ENCODE peak calls at places on chromosomes 2 and 18, in ten cellular contexts. One of them, this sample, is unnamed.

GRCh38 chr2:217438136-217438535 is 564.7 kb downstream of the TNS1 start:
- DNase-seq in OCI-LY7: no peak
- DNase-seq in vagina: no peak
- DNase-seq in GM12865: no peak
- DNase-seq in tibial artery: no peak
- DNase-seq in right lobe of liver: no peak
- DNase-seq in dorsolateral prefrontal cortex: no peak
- DNase-seq in cardiac muscle cell: no peak
- DNase-seq in Calu3: no peak
- DNase-seq in GM20000: no peak
- DNase-seq in this sample: no peak

GRCh38 chr18:72086421-72086820 is 457.7 kb downstream of the CBLN2 start:
- DNase-seq in OCI-LY7: peak
- DNase-seq in vagina: no peak
- DNase-seq in GM12865: peak
- DNase-seq in tibial artery: no peak
- DNase-seq in right lobe of liver: no peak
- DNase-seq in dorsolateral prefrontal cortex: no peak
- DNase-seq in cardiac muscle cell: peak
- DNase-seq in Calu3: no peak
- DNase-seq in GM20000: no peak
- DNase-seq in this sample: no peak

GRCh38 chr2:160125366-160125765 is 63.0 kb upstream of the PLA2R1 start:
- DNase-seq in OCI-LY7: no peak
- DNase-seq in vagina: no peak
- DNase-seq in GM12865: no peak
- DNase-seq in tibial artery: no peak
- DNase-seq in right lobe of liver: no peak
- DNase-seq in dorsolateral prefrontal cortex: no peak
- DNase-seq in cardiac muscle cell: no peak
- DNase-seq in Calu3: no peak
- DNase-seq in GM20000: no peak
- DNase-seq in this sample: no peak

GRCh38 chr2:118112771-118113334 is 24.6 kb downstream of the INSIG2 start:
- DNase-seq in OCI-LY7: no peak
- DNase-seq in vagina: no peak
- DNase-seq in GM12865: no peak
- DNase-seq in tibial artery: no peak
- DNase-seq in right lobe of liver: no peak
- DNase-seq in dorsolateral prefrontal cortex: no peak
- DNase-seq in cardiac muscle cell: no peak
- DNase-seq in Calu3: peak
- DNase-seq in GM20000: no peak
- DNase-seq in this sample: no peak

GRCh38 chr2:137838255-137839092 is 125.8 kb upstream of the HNMT start:
- DNase-seq in OCI-LY7: peak
- DNase-seq in vagina: no peak
- DNase-seq in GM12865: peak
- DNase-seq in tibial artery: no peak
- DNase-seq in right lobe of liver: no peak
- DNase-seq in dorsolateral prefrontal cortex: no peak
- DNase-seq in cardiac muscle cell: peak
- DNase-seq in Calu3: no peak
- DNase-seq in GM20000: peak
- DNase-seq in this sample: no peak

GRCh38 chr2:163888591-163888990 is 152.8 kb upstream of the FIGN start:
- DNase-seq in OCI-LY7: no peak
- DNase-seq in vagina: no peak
- DNase-seq in GM12865: no peak
- DNase-seq in tibial artery: no peak
- DNase-seq in right lobe of liver: no peak
- DNase-seq in dorsolateral prefrontal cortex: no peak
- DNase-seq in cardiac muscle cell: no peak
- DNase-seq in Calu3: no peak
- DNase-seq in GM20000: no peak
- DNase-seq in this sample: no peak

GRCh38 chr2:74039611-74040010 is 54.9 kb downstream of the TET3 start:
- DNase-seq in OCI-LY7: no peak
- DNase-seq in vagina: no peak
- DNase-seq in GM12865: no peak
- DNase-seq in tibial artery: no peak
- DNase-seq in right lobe of liver: no peak
- DNase-seq in dorsolateral prefrontal cortex: no peak
- DNase-seq in cardiac muscle cell: no peak
- DNase-seq in Calu3: no peak
- DNase-seq in GM20000: no peak
- DNase-seq in this sample: no peak

GRCh38 chr2:218022131-218022850 is 19.5 kb upstream of the TNS1 start:
- DNase-seq in OCI-LY7: no peak
- DNase-seq in vagina: no peak
- DNase-seq in GM12865: no peak
- DNase-seq in tibial artery: peak
- DNase-seq in right lobe of liver: peak
- DNase-seq in dorsolateral prefrontal cortex: no peak
- DNase-seq in cardiac muscle cell: no peak
- DNase-seq in Calu3: no peak
- DNase-seq in GM20000: no peak
- DNase-seq in this sample: no peak

GRCh38 chr2:80086831-80087230 is 217.7 kb downstream of the LRRTM1 start:
- DNase-seq in OCI-LY7: no peak
- DNase-seq in vagina: no peak
- DNase-seq in GM12865: no peak
- DNase-seq in tibial artery: no peak
- DNase-seq in right lobe of liver: no peak
- DNase-seq in dorsolateral prefrontal cortex: no peak
- DNase-seq in cardiac muscle cell: peak
- DNase-seq in Calu3: no peak
- DNase-seq in GM20000: no peak
- DNase-seq in this sample: no peak

GRCh38 chr2:43605079-43605655 is 9.3 kb upstream of the THADA start:
- DNase-seq in OCI-LY7: peak
- DNase-seq in vagina: no peak
- DNase-seq in GM12865: peak
- DNase-seq in tibial artery: no peak
- DNase-seq in right lobe of liver: no peak
- DNase-seq in dorsolateral prefrontal cortex: peak
- DNase-seq in cardiac muscle cell: peak
- DNase-seq in Calu3: peak
- DNase-seq in GM20000: peak
- DNase-seq in this sample: no peak

GRCh38 chr18:32891797-32892196 is 119.0 kb upstream of the KLHL14 start:
- DNase-seq in OCI-LY7: no peak
- DNase-seq in vagina: no peak
- DNase-seq in GM12865: no peak
- DNase-seq in tibial artery: no peak
- DNase-seq in right lobe of liver: no peak
- DNase-seq in dorsolateral prefrontal cortex: no peak
- DNase-seq in cardiac muscle cell: no peak
- DNase-seq in Calu3: no peak
- DNase-seq in GM20000: no peak
- DNase-seq in this sample: no peak

GRCh38 chr18:31652875-31653274 is 31.5 kb downstream of the B4GALT6 start:
- DNase-seq in OCI-LY7: no peak
- DNase-seq in vagina: no peak
- DNase-seq in GM12865: no peak
- DNase-seq in tibial artery: no peak
- DNase-seq in right lobe of liver: no peak
- DNase-seq in dorsolateral prefrontal cortex: no peak
- DNase-seq in cardiac muscle cell: no peak
- DNase-seq in Calu3: no peak
- DNase-seq in GM20000: no peak
- DNase-seq in this sample: no peak

GRCh38 chr2:235569837-235570236 is 76.0 kb downstream of the AGAP1 start:
- DNase-seq in OCI-LY7: no peak
- DNase-seq in vagina: no peak
- DNase-seq in GM12865: no peak
- DNase-seq in tibial artery: no peak
- DNase-seq in right lobe of liver: no peak
- DNase-seq in dorsolateral prefrontal cortex: no peak
- DNase-seq in cardiac muscle cell: no peak
- DNase-seq in Calu3: no peak
- DNase-seq in GM20000: no peak
- DNase-seq in this sample: no peak

GRCh38 chr18:9147440-9148238 is 11.1 kb downstream of the ANKRD12 start:
- DNase-seq in OCI-LY7: peak
- DNase-seq in vagina: no peak
- DNase-seq in GM12865: peak
- DNase-seq in tibial artery: no peak
- DNase-seq in right lobe of liver: peak
- DNase-seq in dorsolateral prefrontal cortex: no peak
- DNase-seq in cardiac muscle cell: peak
- DNase-seq in Calu3: peak
- DNase-seq in GM20000: peak
- DNase-seq in this sample: no peak

GRCh38 chr18:9444549-9444948 is 30.8 kb upstream of the RALBP1 start:
- DNase-seq in OCI-LY7: no peak
- DNase-seq in vagina: no peak
- DNase-seq in GM12865: no peak
- DNase-seq in tibial artery: no peak
- DNase-seq in right lobe of liver: no peak
- DNase-seq in dorsolateral prefrontal cortex: no peak
- DNase-seq in cardiac muscle cell: no peak
- DNase-seq in Calu3: no peak
- DNase-seq in GM20000: no peak
- DNase-seq in this sample: no peak

GRCh38 chr18:49639643-49640361 is 77.9 kb downstream of the LIPG start:
- DNase-seq in OCI-LY7: no peak
- DNase-seq in vagina: no peak
- DNase-seq in GM12865: no peak
- DNase-seq in tibial artery: peak
- DNase-seq in right lobe of liver: no peak
- DNase-seq in dorsolateral prefrontal cortex: no peak
- DNase-seq in cardiac muscle cell: no peak
- DNase-seq in Calu3: no peak
- DNase-seq in GM20000: no peak
- DNase-seq in this sample: peak

GRCh38 chr2:148935791-148936190 is 60.8 kb downstream of the KIF5C start:
- DNase-seq in OCI-LY7: no peak
- DNase-seq in vagina: no peak
- DNase-seq in GM12865: no peak
- DNase-seq in tibial artery: no peak
- DNase-seq in right lobe of liver: no peak
- DNase-seq in dorsolateral prefrontal cortex: no peak
- DNase-seq in cardiac muscle cell: no peak
- DNase-seq in Calu3: no peak
- DNase-seq in GM20000: no peak
- DNase-seq in this sample: no peak

GRCh38 chr2:10007921-10008808 is 35.2 kb upstream of the KLF11 start:
- DNase-seq in OCI-LY7: no peak
- DNase-seq in vagina: no peak
- DNase-seq in GM12865: no peak
- DNase-seq in tibial artery: peak
- DNase-seq in right lobe of liver: peak
- DNase-seq in dorsolateral prefrontal cortex: no peak
- DNase-seq in cardiac muscle cell: no peak
- DNase-seq in Calu3: no peak
- DNase-seq in GM20000: no peak
- DNase-seq in this sample: no peak

GRCh38 chr2:213806125-213806726 is 522.0 kb downstream of the SPAG16 start:
- DNase-seq in OCI-LY7: peak
- DNase-seq in vagina: no peak
- DNase-seq in GM12865: peak
- DNase-seq in tibial artery: no peak
- DNase-seq in right lobe of liver: no peak
- DNase-seq in dorsolateral prefrontal cortex: no peak
- DNase-seq in cardiac muscle cell: peak
- DNase-seq in Calu3: no peak
- DNase-seq in GM20000: no peak
- DNase-seq in this sample: no peak
- TF ChIP-seq CTCF in OCI-LY7: peak
- TF ChIP-seq CTCF in vagina: no peak
- TF ChIP-seq CTCF in GM12865: no peak
- TF ChIP-seq CTCF in tibial artery: peak
- TF ChIP-seq CTCF in right lobe of liver: peak
- TF ChIP-seq CTCF in dorsolateral prefrontal cortex: peak
- TF ChIP-seq CTCF in cardiac muscle cell: peak
- TF ChIP-seq CTCF in Calu3: peak
- TF ChIP-seq CTCF in GM20000: no peak
- TF ChIP-seq CTCF in this sample: no peak

DNA sequence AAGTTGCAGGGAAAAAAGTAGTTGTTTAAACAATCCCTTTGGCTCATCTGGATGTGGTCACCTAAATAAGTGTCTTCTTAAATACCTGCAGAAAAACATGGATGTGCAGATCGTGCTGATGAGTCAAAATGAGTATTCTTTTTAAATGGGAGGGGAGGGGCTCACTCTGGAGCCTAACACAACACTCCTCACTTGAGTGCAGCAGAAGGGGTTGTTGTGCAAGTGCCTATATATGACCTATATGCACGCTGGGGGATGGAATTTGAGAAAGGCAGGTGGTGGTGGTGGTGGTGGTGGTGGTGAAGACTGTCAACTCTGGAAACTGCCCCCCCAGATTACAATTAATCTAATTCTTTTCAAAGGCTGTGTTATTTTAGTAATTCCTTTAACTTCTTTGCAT is 77.9 kb upstream of the FAM124B start:
- DNase-seq in OCI-LY7: no peak
- DNase-seq in vagina: no peak
- DNase-seq in GM12865: no peak
- DNase-seq in tibial artery: no peak
- DNase-seq in right lobe of liver: no peak
- DNase-seq in dorsolateral prefrontal cortex: no peak
- DNase-seq in cardiac muscle cell: no peak
- DNase-seq in Calu3: no peak
- DNase-seq in GM20000: no peak
- DNase-seq in this sample: no peak
- TF ChIP-seq CTCF in OCI-LY7: no peak
- TF ChIP-seq CTCF in vagina: no peak
- TF ChIP-seq CTCF in GM12865: no peak
- TF ChIP-seq CTCF in tibial artery: no peak
- TF ChIP-seq CTCF in right lobe of liver: no peak
- TF ChIP-seq CTCF in dorsolateral prefrontal cortex: no peak
- TF ChIP-seq CTCF in cardiac muscle cell: no peak
- TF ChIP-seq CTCF in Calu3: no peak
- TF ChIP-seq CTCF in GM20000: no peak
- TF ChIP-seq CTCF in this sample: no peak

GRCh38 chr18:23640023-23640422 is 22.7 kb downstream of the ANKRD29 start:
- DNase-seq in OCI-LY7: no peak
- DNase-seq in vagina: no peak
- DNase-seq in GM12865: no peak
- DNase-seq in tibial artery: no peak
- DNase-seq in right lobe of liver: no peak
- DNase-seq in dorsolateral prefrontal cortex: no peak
- DNase-seq in cardiac muscle cell: peak
- DNase-seq in Calu3: no peak
- DNase-seq in GM20000: no peak
- DNase-seq in this sample: no peak
- TF ChIP-seq CTCF in OCI-LY7: no peak
- TF ChIP-seq CTCF in vagina: no peak
- TF ChIP-seq CTCF in GM12865: no peak
- TF ChIP-seq CTCF in tibial artery: no peak
- TF ChIP-seq CTCF in right lobe of liver: peak
- TF ChIP-seq CTCF in dorsolateral prefrontal cortex: no peak
- TF ChIP-seq CTCF in cardiac muscle cell: no peak
- TF ChIP-seq CTCF in Calu3: no peak
- TF ChIP-seq CTCF in GM20000: no peak
- TF ChIP-seq CTCF in this sample: no peak

DNA sequence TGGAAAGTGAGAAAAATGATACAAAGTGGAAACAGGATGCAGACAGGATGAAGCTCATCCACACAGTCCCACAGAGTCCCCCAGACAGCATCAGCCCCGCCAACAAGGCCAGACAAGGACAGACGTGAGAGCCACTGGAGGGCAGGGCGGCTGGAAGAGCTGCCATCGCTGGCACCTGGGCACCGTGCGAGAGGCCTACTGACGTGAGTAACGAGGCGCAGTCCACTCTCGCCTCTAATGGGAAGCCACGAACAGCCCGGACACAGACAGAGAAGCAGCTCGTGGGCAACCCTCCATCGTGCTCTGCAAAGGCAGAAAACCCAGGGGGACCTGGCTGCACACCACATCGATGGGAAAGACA is 17.0 kb downstream of the HDAC4 start:
- DNase-seq in OCI-LY7: no peak
- DNase-seq in vagina: no peak
- DNase-seq in GM12865: no peak
- DNase-seq in tibial artery: peak
- DNase-seq in right lobe of liver: no peak
- DNase-seq in dorsolateral prefrontal cortex: no peak
- DNase-seq in cardiac muscle cell: no peak
- DNase-seq in Calu3: no peak
- DNase-seq in GM20000: no peak
- DNase-seq in this sample: no peak
- TF ChIP-seq CTCF in OCI-LY7: no peak
- TF ChIP-seq CTCF in vagina: no peak
- TF ChIP-seq CTCF in GM12865: no peak
- TF ChIP-seq CTCF in tibial artery: no peak
- TF ChIP-seq CTCF in right lobe of liver: no peak
- TF ChIP-seq CTCF in dorsolateral prefrontal cortex: no peak
- TF ChIP-seq CTCF in cardiac muscle cell: no peak
- TF ChIP-seq CTCF in Calu3: no peak
- TF ChIP-seq CTCF in GM20000: no peak
- TF ChIP-seq CTCF in this sample: no peak